ENCODE peak calls at places on chromosomes 2 and 18, in six cellular contexts. One of them, this sample, is unnamed.

GRCh38 chr2:188381614-188382013 is 89.9 kb downstream of the GULP1 start:
- DNase-seq in iris pigment epithelial cell: peak; percentile 91
- DNase-seq in EL: peak; percentile 57
- DNase-seq in WTC11: no peak
- DNase-seq in GM23338: no peak
- DNase-seq in non-pigmented ciliary epithelial cell: peak; percentile 62
- DNase-seq in this sample: peak; percentile 87

GRCh38 chr18:75141734-75142133 is 67.2 kb downstream of the PTGR3 start:
- DNase-seq in iris pigment epithelial cell: no peak
- DNase-seq in EL: no peak
- DNase-seq in non-pigmented ciliary epithelial cell: no peak
- DNase-seq in WTC11: no peak
- DNase-seq in GM23338: no peak
- DNase-seq in this sample: no peak

GRCh38 chr2:9401059-9401547 is 22.2 kb downstream of the ITGB1BP1 start:
- DNase-seq in WTC11: no peak
- DNase-seq in GM23338: no peak
- DNase-seq in iris pigment epithelial cell: no peak
- DNase-seq in EL: no peak
- DNase-seq in non-pigmented ciliary epithelial cell: no peak
- DNase-seq in this sample: no peak

GRCh38 chr2:6310186-6310909 is 555.4 kb downstream of the CMPK2 start:
- DNase-seq in GM23338: no peak
- DNase-seq in WTC11: no peak
- DNase-seq in non-pigmented ciliary epithelial cell: no peak
- DNase-seq in iris pigment epithelial cell: no peak
- DNase-seq in EL: no peak
- DNase-seq in this sample: no peak

GRCh38 chr2:10331702-10332401 is 29.1 kb downstream of the HPCAL1 start:
- DNase-seq in iris pigment epithelial cell: no peak
- DNase-seq in WTC11: no peak
- DNase-seq in non-pigmented ciliary epithelial cell: no peak
- DNase-seq in GM23338: no peak
- DNase-seq in EL: no peak
- DNase-seq in this sample: no peak

GRCh38 chr2:197515277-197515797 is 529 bp upstream of the MOB4 start:
- DNase-seq in WTC11: no peak
- DNase-seq in EL: no peak
- DNase-seq in GM23338: no peak
- DNase-seq in non-pigmented ciliary epithelial cell: no peak
- DNase-seq in iris pigment epithelial cell: peak; percentile 28
- DNase-seq in this sample: no peak

GRCh38 chr2:237696471-237696870 is 69.1 kb downstream of the LRRFIP1 start:
- DNase-seq in WTC11: no peak
- DNase-seq in EL: no peak
- DNase-seq in GM23338: no peak
- DNase-seq in non-pigmented ciliary epithelial cell: no peak
- DNase-seq in iris pigment epithelial cell: no peak
- DNase-seq in this sample: no peak

GRCh38 chr2:128449226-128450061 is 130.8 kb upstream of the HS6ST1 start:
- DNase-seq in WTC11: no peak
- DNase-seq in EL: no peak
- DNase-seq in GM23338: no peak
- DNase-seq in non-pigmented ciliary epithelial cell: no peak
- DNase-seq in iris pigment epithelial cell: no peak
- DNase-seq in this sample: no peak

GRCh38 chr2:19292007-19292406 is 66.4 kb downstream of the OSR1 start:
- DNase-seq in WTC11: no peak
- DNase-seq in GM23338: no peak
- DNase-seq in non-pigmented ciliary epithelial cell: no peak
- DNase-seq in EL: no peak
- DNase-seq in iris pigment epithelial cell: no peak
- DNase-seq in this sample: no peak

GRCh38 chr2:239275871-239276812 is 124.7 kb downstream of the HDAC4 start:
- DNase-seq in iris pigment epithelial cell: no peak
- DNase-seq in non-pigmented ciliary epithelial cell: no peak
- DNase-seq in GM23338: no peak
- DNase-seq in WTC11: no peak
- DNase-seq in EL: peak; percentile 89
- DNase-seq in this sample: peak; percentile 78

GRCh38 chr2:150255528-150255927 is 231.9 kb downstream of the RND3 start:
- DNase-seq in WTC11: no peak
- DNase-seq in iris pigment epithelial cell: peak; percentile 66
- DNase-seq in EL: peak; percentile 88
- DNase-seq in non-pigmented ciliary epithelial cell: peak; percentile 26
- DNase-seq in GM23338: no peak
- DNase-seq in this sample: peak; percentile 51

GRCh38 chr2:235142588-235142987 is 190.8 kb downstream of the SH3BP4 start:
- DNase-seq in non-pigmented ciliary epithelial cell: no peak
- DNase-seq in EL: no peak
- DNase-seq in GM23338: no peak
- DNase-seq in WTC11: no peak
- DNase-seq in iris pigment epithelial cell: no peak
- DNase-seq in this sample: no peak

GRCh38 chr2:60735496-60736250 is 20.4 kb upstream of the PAPOLG start:
- DNase-seq in WTC11: peak; percentile 64
- DNase-seq in GM23338: peak; percentile 74
- DNase-seq in iris pigment epithelial cell: no peak
- DNase-seq in EL: peak; percentile 15
- DNase-seq in non-pigmented ciliary epithelial cell: no peak
- DNase-seq in this sample: no peak

GRCh38 chr2:238512247-238512867 is 85.6 kb downstream of the ASB1 start:
- DNase-seq in non-pigmented ciliary epithelial cell: no peak
- DNase-seq in GM23338: no peak
- DNase-seq in WTC11: no peak
- DNase-seq in iris pigment epithelial cell: no peak
- DNase-seq in EL: no peak
- DNase-seq in this sample: no peak

GRCh38 chr2:98479959-98480524 is 35.4 kb downstream of the INPP4A start:
- DNase-seq in GM23338: peak; percentile 30
- DNase-seq in iris pigment epithelial cell: peak; percentile 50
- DNase-seq in non-pigmented ciliary epithelial cell: no peak
- DNase-seq in WTC11: no peak
- DNase-seq in EL: peak; percentile 71
- DNase-seq in this sample: peak; percentile 66

GRCh38 chr18:21786526-21786925 is 45.9 kb downstream of the MIB1 start:
- DNase-seq in WTC11: no peak
- DNase-seq in GM23338: no peak
- DNase-seq in EL: no peak
- DNase-seq in non-pigmented ciliary epithelial cell: no peak
- DNase-seq in iris pigment epithelial cell: no peak
- DNase-seq in this sample: no peak